ENCODE peak calls at places on chromosomes 4 and X, in five cellular contexts. One of them, this sample, is unnamed.

GRCh38 chrX:35622601-35623000 is 175.5 kb upstream of the MAGEB16 start:
- DNase-seq in ovary: no peak
- DNase-seq in mammary epithelial cell: no peak
- DNase-seq in choroid plexus epithelial cell: no peak
- DNase-seq in bronchial epithelial cell: no peak
- DNase-seq in this sample: no peak

GRCh38 chr4:39037491-39037825 is 5.2 kb upstream of the TMEM156 start:
- DNase-seq in choroid plexus epithelial cell: peak
- DNase-seq in ovary: no peak
- DNase-seq in mammary epithelial cell: peak
- DNase-seq in bronchial epithelial cell: peak
- DNase-seq in this sample: peak

GRCh38 chr4:153232768-153233167 is 28.5 kb downstream of the TRIM2 start:
- DNase-seq in bronchial epithelial cell: no peak
- DNase-seq in choroid plexus epithelial cell: no peak
- DNase-seq in ovary: no peak
- DNase-seq in mammary epithelial cell: peak
- DNase-seq in this sample: no peak

GRCh38 chr4:185238261-185238681 is 28.9 kb downstream of the SNX25 start:
- DNase-seq in choroid plexus epithelial cell: peak
- DNase-seq in bronchial epithelial cell: no peak
- DNase-seq in mammary epithelial cell: no peak
- DNase-seq in ovary: no peak
- DNase-seq in this sample: no peak

GRCh38 chr4:187606581-187606980 is 389.0 kb upstream of the ZFP42 start:
- DNase-seq in bronchial epithelial cell: peak
- DNase-seq in mammary epithelial cell: peak
- DNase-seq in ovary: no peak
- DNase-seq in choroid plexus epithelial cell: peak
- DNase-seq in this sample: peak

GRCh38 chrX:5748751-5749150 is 479.9 kb downstream of the NLGN4X start:
- DNase-seq in ovary: no peak
- DNase-seq in choroid plexus epithelial cell: no peak
- DNase-seq in mammary epithelial cell: no peak
- DNase-seq in bronchial epithelial cell: no peak
- DNase-seq in this sample: no peak

GRCh38 chrX:155216940-155217450 is 735 bp downstream of the VBP1 start:
- DNase-seq in ovary: no peak
- DNase-seq in bronchial epithelial cell: no peak
- DNase-seq in choroid plexus epithelial cell: peak
- DNase-seq in mammary epithelial cell: no peak
- DNase-seq in this sample: no peak

GRCh38 chrX:73965833-73966232 is 338.1 kb upstream of the ZCCHC13 start:
- DNase-seq in mammary epithelial cell: no peak
- DNase-seq in choroid plexus epithelial cell: no peak
- DNase-seq in bronchial epithelial cell: no peak
- DNase-seq in ovary: no peak
- DNase-seq in this sample: no peak

GRCh38 chrX:15579778-15580747 is 20.7 kb downstream of the ACE2 start:
- DNase-seq in bronchial epithelial cell: peak
- DNase-seq in choroid plexus epithelial cell: peak
- DNase-seq in mammary epithelial cell: peak
- DNase-seq in ovary: peak
- DNase-seq in this sample: peak

GRCh38 chr4:8330821-8331566 is 61.4 kb downstream of the HTRA3 start:
- DNase-seq in ovary: peak
- DNase-seq in choroid plexus epithelial cell: peak
- DNase-seq in mammary epithelial cell: no peak
- DNase-seq in bronchial epithelial cell: no peak
- DNase-seq in this sample: no peak

GRCh38 chr4:105894570-105895323 is 524 bp upstream of the NPNT start:
- DNase-seq in ovary: no peak
- DNase-seq in choroid plexus epithelial cell: no peak
- DNase-seq in mammary epithelial cell: peak
- DNase-seq in bronchial epithelial cell: peak
- DNase-seq in this sample: peak

GRCh38 chrX:72393836-72394517 is 88.3 kb upstream of the CITED1 start:
- DNase-seq in ovary: no peak
- DNase-seq in mammary epithelial cell: no peak
- DNase-seq in bronchial epithelial cell: no peak
- DNase-seq in choroid plexus epithelial cell: no peak
- DNase-seq in this sample: no peak

GRCh38 chrX:76279007-76279406 is 106.1 kb downstream of the PBDC1 start:
- DNase-seq in mammary epithelial cell: peak
- DNase-seq in choroid plexus epithelial cell: peak
- DNase-seq in ovary: no peak
- DNase-seq in bronchial epithelial cell: peak
- DNase-seq in this sample: peak

GRCh38 chrX:21738145-21738949 is 19.6 kb downstream of the SMPX start:
- DNase-seq in choroid plexus epithelial cell: no peak
- DNase-seq in ovary: no peak
- DNase-seq in bronchial epithelial cell: peak
- DNase-seq in mammary epithelial cell: no peak
- DNase-seq in this sample: peak

GRCh38 chr4:177109769-177110168 is 199.9 kb upstream of the NEIL3 start:
- DNase-seq in mammary epithelial cell: no peak
- DNase-seq in bronchial epithelial cell: no peak
- DNase-seq in choroid plexus epithelial cell: no peak
- DNase-seq in ovary: no peak
- DNase-seq in this sample: no peak

GRCh38 chrX:110145854-110146253 is 142.9 kb downstream of the TMEM164 start:
- DNase-seq in mammary epithelial cell: peak
- DNase-seq in bronchial epithelial cell: no peak
- DNase-seq in choroid plexus epithelial cell: peak
- DNase-seq in ovary: no peak
- DNase-seq in this sample: peak

GRCh38 chrX:11665144-11666040 is at the start of gene ARHGAP6:
- DNase-seq in choroid plexus epithelial cell: peak
- DNase-seq in mammary epithelial cell: peak
- DNase-seq in ovary: peak
- DNase-seq in bronchial epithelial cell: peak
- DNase-seq in this sample: peak

GRCh38 chr4:106595906-106596305 is 227.3 kb upstream of the GIMD1 start:
- DNase-seq in choroid plexus epithelial cell: no peak
- DNase-seq in ovary: no peak
- DNase-seq in mammary epithelial cell: peak
- DNase-seq in bronchial epithelial cell: peak
- DNase-seq in this sample: no peak

GRCh38 chr4:186192068-186192751 is 843 bp downstream of the CYP4V2 start:
- DNase-seq in bronchial epithelial cell: peak
- DNase-seq in ovary: no peak
- DNase-seq in choroid plexus epithelial cell: peak
- DNase-seq in mammary epithelial cell: peak
- DNase-seq in this sample: peak

GRCh38 chrX:75746891-75747639 is 38.0 kb downstream of the MAGEE2 start:
- DNase-seq in bronchial epithelial cell: no peak
- DNase-seq in choroid plexus epithelial cell: peak
- DNase-seq in mammary epithelial cell: no peak
- DNase-seq in ovary: peak
- DNase-seq in this sample: peak

GRCh38 chr4:77859256-77859655 is 3.4 kb upstream of the MRPL1 start:
- DNase-seq in mammary epithelial cell: no peak
- DNase-seq in choroid plexus epithelial cell: no peak
- DNase-seq in bronchial epithelial cell: no peak
- DNase-seq in ovary: no peak
- DNase-seq in this sample: no peak

GRCh38 chr4:157994863-157995262 is 178.0 kb downstream of the GASK1B start:
- DNase-seq in ovary: no peak
- DNase-seq in mammary epithelial cell: no peak
- DNase-seq in choroid plexus epithelial cell: no peak
- DNase-seq in bronchial epithelial cell: peak
- DNase-seq in this sample: peak

GRCh38 chr4:76637704-76638361 is 202.8 kb downstream of the SHROOM3 start:
- DNase-seq in bronchial epithelial cell: peak
- DNase-seq in choroid plexus epithelial cell: no peak
- DNase-seq in ovary: no peak
- DNase-seq in mammary epithelial cell: peak
- DNase-seq in this sample: peak

GRCh38 chr4:81905966-81906365 is 434.3 kb upstream of the RASGEF1B start:
- DNase-seq in bronchial epithelial cell: no peak
- DNase-seq in choroid plexus epithelial cell: no peak
- DNase-seq in mammary epithelial cell: no peak
- DNase-seq in ovary: no peak
- DNase-seq in this sample: no peak

GRCh38 chrX:30141966-30142365 is 73.4 kb upstream of the MAGEB2 start:
- DNase-seq in choroid plexus epithelial cell: peak
- DNase-seq in mammary epithelial cell: peak
- DNase-seq in ovary: no peak
- DNase-seq in bronchial epithelial cell: peak
- DNase-seq in this sample: peak

GRCh38 chr4:8905773-8906667 is 34.4 kb upstream of the HMX1 start:
- DNase-seq in ovary: peak
- DNase-seq in mammary epithelial cell: no peak
- DNase-seq in bronchial epithelial cell: no peak
- DNase-seq in choroid plexus epithelial cell: no peak
- DNase-seq in this sample: no peak

GRCh38 chr4:180866933-180867643 is 1376.1 kb upstream of the TENM3 start:
- DNase-seq in choroid plexus epithelial cell: no peak
- DNase-seq in bronchial epithelial cell: no peak
- DNase-seq in ovary: no peak
- DNase-seq in mammary epithelial cell: no peak
- DNase-seq in this sample: no peak

GRCh38 chr4:153486281-153487151 is 20.4 kb downstream of the TMEM131L start:
- DNase-seq in bronchial epithelial cell: peak
- DNase-seq in mammary epithelial cell: peak
- DNase-seq in ovary: no peak
- DNase-seq in choroid plexus epithelial cell: peak
- DNase-seq in this sample: peak

GRCh38 chr4:7120341-7120740 is 52.5 kb upstream of the GRPEL1 start:
- DNase-seq in bronchial epithelial cell: no peak
- DNase-seq in ovary: no peak
- DNase-seq in mammary epithelial cell: no peak
- DNase-seq in choroid plexus epithelial cell: peak
- DNase-seq in this sample: no peak

DNA sequence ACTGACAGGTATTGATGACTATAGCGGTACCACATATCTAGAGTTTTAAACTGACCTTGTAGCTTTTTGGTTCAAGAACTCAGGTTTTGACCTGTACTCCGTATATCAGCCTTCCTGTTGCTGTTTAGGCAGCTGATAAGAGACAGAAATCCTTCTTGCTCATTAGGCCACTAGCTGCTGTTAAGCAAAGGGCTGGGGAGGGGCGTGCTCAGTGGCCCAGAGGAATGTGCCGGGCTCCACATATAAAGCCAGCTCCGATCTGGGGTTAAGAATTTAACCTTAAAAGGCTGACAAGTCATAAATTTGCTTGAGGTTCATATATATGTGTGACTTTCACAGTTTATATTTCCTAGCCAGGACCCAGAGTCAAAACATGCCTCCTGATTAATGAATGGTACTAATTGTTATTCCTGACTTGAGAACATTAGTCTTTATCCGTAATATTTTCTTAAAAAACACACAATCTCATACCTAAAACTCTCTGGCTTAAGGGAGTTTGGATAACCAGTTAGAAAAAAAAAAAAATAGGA is 15.3 kb downstream of the GPC3 start:
- DNase-seq in mammary epithelial cell: no peak
- DNase-seq in choroid plexus epithelial cell: no peak
- DNase-seq in ovary: no peak
- DNase-seq in bronchial epithelial cell: no peak
- DNase-seq in this sample: no peak
- H3K4me3 ChIP-seq in mammary epithelial cell: no peak
- H3K4me3 ChIP-seq in choroid plexus epithelial cell: no peak
- H3K4me3 ChIP-seq in ovary: no peak
- H3K4me3 ChIP-seq in bronchial epithelial cell: no peak
- H3K4me3 ChIP-seq in this sample: no peak

GRCh38 chr4:139457318-139457717 is 3.4 kb downstream of the RAB33B start:
- DNase-seq in mammary epithelial cell: no peak
- DNase-seq in choroid plexus epithelial cell: no peak
- DNase-seq in bronchial epithelial cell: peak
- DNase-seq in ovary: no peak
- DNase-seq in this sample: peak
- TF ChIP-seq CTCF in mammary epithelial cell: no peak
- TF ChIP-seq CTCF in choroid plexus epithelial cell: no peak
- TF ChIP-seq CTCF in bronchial epithelial cell: no peak
- TF ChIP-seq CTCF in ovary: no peak
- TF ChIP-seq CTCF in this sample: no peak

GRCh38 chr4:10160280-10160856 is 43.8 kb upstream of the WDR1 start:
- DNase-seq in mammary epithelial cell: no peak
- DNase-seq in bronchial epithelial cell: peak
- DNase-seq in choroid plexus epithelial cell: peak
- DNase-seq in ovary: no peak
- DNase-seq in this sample: peak

GRCh38 chr4:10158355-10158942 is 41.9 kb upstream of the WDR1 start:
- DNase-seq in bronchial epithelial cell: peak
- DNase-seq in mammary epithelial cell: peak
- DNase-seq in ovary: no peak
- DNase-seq in choroid plexus epithelial cell: peak
- DNase-seq in this sample: peak

GRCh38 chr4:10159671-10160070 is 43.1 kb upstream of the WDR1 start:
- DNase-seq in bronchial epithelial cell: peak
- DNase-seq in mammary epithelial cell: peak
- DNase-seq in choroid plexus epithelial cell: no peak
- DNase-seq in ovary: no peak
- DNase-seq in this sample: peak

GRCh38 chr4:10161146-10161545 is 44.5 kb upstream of the WDR1 start:
- DNase-seq in mammary epithelial cell: peak
- DNase-seq in choroid plexus epithelial cell: peak
- DNase-seq in bronchial epithelial cell: peak
- DNase-seq in ovary: no peak
- DNase-seq in this sample: peak

DNA sequence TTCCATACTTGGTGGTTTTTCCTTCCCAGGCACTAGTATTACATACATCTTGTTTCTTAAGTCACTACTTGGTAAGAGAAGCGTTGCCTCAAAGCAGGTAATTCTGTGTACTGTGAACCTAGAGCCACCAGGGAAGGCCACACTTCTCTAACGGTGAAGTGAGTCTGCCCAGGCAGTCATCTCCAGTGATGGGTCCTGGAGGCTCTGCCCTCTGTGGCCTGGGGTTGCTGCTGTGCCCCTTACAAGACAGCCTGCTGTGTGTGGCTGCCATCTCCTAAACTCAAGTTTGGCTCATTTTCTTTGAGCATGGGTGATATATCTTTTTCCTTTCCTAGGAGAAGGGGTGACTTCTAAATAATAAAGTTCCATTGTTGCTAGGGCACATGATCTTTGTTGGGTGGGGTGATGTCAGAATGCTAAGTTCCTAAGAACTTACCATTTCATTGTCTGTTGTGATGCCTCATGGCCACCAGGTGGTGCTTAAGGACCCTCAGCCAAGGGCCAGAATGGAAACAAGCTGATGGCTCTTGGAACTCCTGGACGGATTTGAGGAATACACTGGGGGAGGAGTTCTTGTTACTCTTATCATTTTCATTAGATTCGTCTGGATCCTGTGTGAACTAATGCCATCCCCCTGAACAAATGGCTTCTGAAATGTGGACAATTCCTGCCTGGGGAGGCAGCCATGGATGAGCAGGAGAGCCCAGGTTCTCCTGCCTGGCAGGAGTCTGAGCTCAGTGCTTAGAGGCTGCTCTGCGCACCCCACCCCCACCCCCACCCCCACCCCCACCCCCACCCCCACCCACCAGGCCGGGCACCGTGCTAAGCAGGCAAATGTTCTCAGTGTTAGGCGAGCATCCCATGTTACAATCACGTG is 41.1 kb upstream of the WDR1 start:
- DNase-seq in ovary: peak
- DNase-seq in mammary epithelial cell: peak
- DNase-seq in bronchial epithelial cell: peak
- DNase-seq in choroid plexus epithelial cell: peak
- DNase-seq in this sample: peak
- H3K4me3 ChIP-seq in ovary: no peak
- H3K4me3 ChIP-seq in mammary epithelial cell: no peak
- H3K4me3 ChIP-seq in bronchial epithelial cell: no peak
- H3K4me3 ChIP-seq in choroid plexus epithelial cell: no peak
- H3K4me3 ChIP-seq in this sample: no peak

GRCh38 chr4:24473309-24473721 is 111.0 kb downstream of the DHX15 start:
- DNase-seq in choroid plexus epithelial cell: peak
- DNase-seq in mammary epithelial cell: peak
- DNase-seq in bronchial epithelial cell: peak
- DNase-seq in ovary: no peak
- DNase-seq in this sample: peak
- TF ChIP-seq CTCF in choroid plexus epithelial cell: no peak
- TF ChIP-seq CTCF in mammary epithelial cell: no peak
- TF ChIP-seq CTCF in bronchial epithelial cell: no peak
- TF ChIP-seq CTCF in ovary: no peak
- TF ChIP-seq CTCF in this sample: peak